ENCODE peak calls at places on chromosomes 4 and X, in six cellular contexts. B is tibial artery; Z is stimulated activated naive CD4-positive, alpha-beta T cell; K is T-helper 2 cell; Q is Caki2; E is AG08396. P is an unnamed sample.

GRCh38 chr4:10099521-10100325 is 16.9 kb downstream of the WDR1 start:
- DNase-seq in B (no peak), Z (peak; percentile 27), K (no peak), Q (no peak), E (no peak), P (no peak)

GRCh38 chr4:95729596-95729995 is 110.3 kb upstream of the PDHA2 start:
- DNase-seq in B (no peak), Z (no peak), K (no peak), Q (no peak), E (no peak), P (no peak)

GRCh38 chrX:45592067-45592466 is 391.4 kb upstream of the DIPK2B start:
- DNase-seq in B (no peak), Z (no peak), K (no peak), Q (no peak), E (no peak), P (no peak)

GRCh38 chr4:119209586-119209985 is 2.9 kb upstream of the USP53 start:
- DNase-seq in B (no peak), Z (no peak), K (no peak), Q (no peak), E (no peak), P (no peak)

GRCh38 chr4:171588146-171588545 is 225.1 kb upstream of the GALNTL6 start:
- DNase-seq in B (no peak), Z (no peak), K (no peak), Q (no peak), E (no peak), P (no peak)

GRCh38 chr4:94680131-94680862 is 77.5 kb upstream of the BMPR1B start:
- DNase-seq in B (no peak), Z (no peak), K (no peak), Q (no peak), E (no peak), P (no peak)

GRCh38 chrX:151984328-151984727 is 9.9 kb upstream of the GABRE start:
- DNase-seq in B (peak; percentile 24), Z (no peak), K (no peak), Q (peak; percentile 47), E (no peak), P (no peak)

GRCh38 chrX:3384330-3384729 is 37.9 kb upstream of the MXRA5 start:
- DNase-seq in B (no peak), Z (no peak), K (no peak), Q (peak; percentile 80), E (no peak), P (no peak)

GRCh38 chr4:174209296-174209695 is 74.2 kb downstream of the FBXO8 start:
- DNase-seq in B (no peak), Z (no peak), K (no peak), Q (no peak), E (no peak), P (no peak)

GRCh38 chr4:139229534-139230039 is 50.4 kb downstream of the MGARP start:
- DNase-seq in B (no peak), Z (no peak), K (no peak), Q (peak; percentile 33), E (peak; percentile 25), P (no peak)

GRCh38 chrX:7059214-7059838 is 88.2 kb upstream of the STS start:
- DNase-seq in B (no peak), Z (no peak), K (no peak), Q (no peak), E (no peak), P (no peak)

GRCh38 chr4:63764400-63764799 is 644.9 kb downstream of the TECRL start:
- DNase-seq in B (no peak), Z (no peak), K (no peak), Q (no peak), E (no peak), P (no peak)

GRCh38 chrX:17635231-17635630 is 102.1 kb upstream of the SCML1 start:
- DNase-seq in B (no peak), Z (no peak), K (no peak), Q (peak; percentile 86), E (no peak), P (no peak)

GRCh38 chrX:80578518-80579105 is 158.4 kb downstream of the TENT5D start:
- DNase-seq in B (no peak), Z (no peak), K (no peak), Q (peak; percentile 3), E (peak; percentile 33), P (no peak)

GRCh38 chrX:1137531-1137930 is 74.9 kb downstream of the CRLF2 start:
- DNase-seq in B (no peak), Z (no peak), K (no peak), Q (no peak), E (no peak), P (peak; percentile 19)

GRCh38 chr4:182085051-182085480 is 158.1 kb upstream of the TENM3 start:
- DNase-seq in B (no peak), Z (no peak), K (no peak), Q (no peak), E (no peak), P (no peak)

GRCh38 chr4:40648742-40649281 is 19.1 kb upstream of the RBM47 start:
- DNase-seq in B (peak; percentile 43), Z (no peak), K (no peak), Q (no peak), E (no peak), P (peak; percentile 17)

GRCh38 chr4:20299515-20299914 is 47.8 kb downstream of the SLIT2 start:
- DNase-seq in B (no peak), Z (no peak), K (no peak), Q (peak; percentile 2), E (peak; percentile 23), P (no peak)

GRCh38 chr4:145782756-145783155 is 102.8 kb downstream of the C4orf51 start:
- DNase-seq in B (no peak), Z (no peak), K (no peak), Q (no peak), E (no peak), P (no peak)

GRCh38 chr4:30396772-30397475 is 323.2 kb upstream of the PCDH7 start:
- DNase-seq in B (no peak), Z (no peak), K (no peak), Q (no peak), E (no peak), P (no peak)

GRCh38 chrX:66815227-66815626 is 176.3 kb upstream of the EDA2R start:
- DNase-seq in B (no peak), Z (no peak), K (no peak), Q (no peak), E (no peak), P (no peak)

GRCh38 chr4:140109626-140110213 is 44.3 kb downstream of the MAML3 start:
- DNase-seq in B (no peak), Z (no peak), K (no peak), Q (no peak), E (no peak), P (no peak)

GRCh38 chr4:47374477-47374876 is 89.0 kb downstream of the COMMD8 start:
- DNase-seq in B (no peak), Z (no peak), K (no peak), Q (peak; percentile 4), E (peak; percentile 15), P (no peak)

GRCh38 chr4:18214656-18215055 is 193.1 kb upstream of the LCORL start:
- DNase-seq in B (no peak), Z (no peak), K (no peak), Q (no peak), E (no peak), P (no peak)

GRCh38 chr4:174217273-174218126 is 66.0 kb downstream of the FBXO8 start:
- DNase-seq in B (no peak), Z (peak; percentile 5), K (no peak), Q (no peak), E (peak; percentile 48), P (no peak)

GRCh38 chr4:7199771-7200441 is 7.6 kb downstream of the SORCS2 start:
- DNase-seq in B (peak; percentile 15), Z (no peak), K (no peak), Q (no peak), E (no peak), P (no peak)

GRCh38 chrX:154548028-154548316 is 552 bp downstream of the IKBKG start:
- DNase-seq in B (no peak), Z (no peak), K (no peak), Q (no peak), E (no peak), P (no peak)

GRCh38 chr4:150768492-150768891 is 186.5 kb downstream of the MAB21L2 start:
- DNase-seq in B (no peak), Z (no peak), K (no peak), Q (no peak), E (no peak), P (no peak)

GRCh38 chrX:20951016-20951795 is 423.0 kb upstream of the CNKSR2 start:
- DNase-seq in B (no peak), Z (no peak), K (no peak), Q (no peak), E (no peak), P (no peak)

GRCh38 chr4:148196168-148196567 is 246.0 kb downstream of the NR3C2 start:
- DNase-seq in B (no peak), Z (no peak), K (no peak), Q (no peak), E (no peak), P (no peak)

GRCh38 chrX:9341305-9342201 is 123.3 kb upstream of the TBL1X start:
- DNase-seq in B (no peak), Z (peak; percentile 22), K (no peak), Q (peak; percentile 76), E (no peak), P (peak; percentile 66)

GRCh38 chr4:40621592-40622512 is 7.8 kb downstream of the RBM47 start:
- DNase-seq in B (peak; percentile 86), Z (no peak), K (no peak), Q (peak; percentile 86), E (peak; percentile 80), P (peak; percentile 78)

GRCh38 chr4:156824451-156825060 is 147.0 kb downstream of the PDGFC start:
- DNase-seq in B (no peak), Z (no peak), K (no peak), Q (no peak), E (no peak), P (no peak)

GRCh38 chrX:72121381-72121780 is 10.3 kb downstream of the RTL5 start:
- DNase-seq in B (peak; percentile 77), Z (no peak), K (no peak), Q (peak; percentile 59), E (peak; percentile 73), P (peak; percentile 40)

GRCh38 chr4:95693594-95693993 is 144.8 kb upstream of the UNC5C start:
- DNase-seq in B (no peak), Z (no peak), K (no peak), Q (peak; percentile 9), E (no peak), P (no peak)

GRCh38 chr4:168784786-168785461 is 225.1 kb downstream of the CBR4 start:
- DNase-seq in B (no peak), Z (no peak), K (no peak), Q (peak; percentile 72), E (no peak), P (no peak)

GRCh38 chr4:164011791-164012190 is 517.3 kb downstream of the TMA16 start:
- DNase-seq in B (no peak), Z (no peak), K (no peak), Q (no peak), E (no peak), P (no peak)

GRCh38 chrX:63349307-63349706 is 1.8 kb downstream of the SPIN4 start:
- DNase-seq in B (no peak), Z (no peak), K (no peak), Q (no peak), E (no peak), P (no peak)

P was measured in psoas muscle.